ENCODE peak calls at places on chromosomes 1 and 21, in five cellular contexts. B, L, Z, I and Q are unnamed samples.
A peak's percentile ranks its signal among the peaks of the same experiment; 100 is the strongest.

GRCh38 chr21:31471865-31472264 is 127.8 kb upstream of the TIAM1 start:
- DNase-seq in B (no peak), L (no peak), Z (no peak), I (peak; percentile 31), Q (no peak)

GRCh38 chr1:6131561-6131960 is 48.6 kb downstream of the CHD5 start:
- DNase-seq in B (no peak), L (no peak), Z (no peak), I (no peak), Q (no peak)

GRCh38 chr1:180080439-180080838 is 74.2 kb upstream of the QSOX1 start:
- DNase-seq in B (no peak), L (no peak), Z (no peak), I (no peak), Q (no peak)

GRCh38 chr21:15367061-15367626 is 302.3 kb upstream of the NRIP1 start:
- DNase-seq in B (no peak), L (no peak), Z (no peak), I (no peak), Q (no peak)

GRCh38 chr1:210598135-210598652 is 269.5 kb downstream of the HHAT start:
- DNase-seq in B (peak; percentile 45), L (no peak), Z (peak; percentile 71), I (no peak), Q (no peak)

GRCh38 chr1:96955307-96956012 is 233.9 kb downstream of the PTBP2 start:
- DNase-seq in B (no peak), L (no peak), Z (no peak), I (no peak), Q (no peak)

GRCh38 chr1:31101147-31101502 is 35.6 kb upstream of the PUM1 start:
- DNase-seq in B (no peak), L (no peak), Z (peak; percentile 72), I (no peak), Q (no peak)

GRCh38 chr1:51301152-51301843 is 29.1 kb downstream of the TTC39A start:
- DNase-seq in B (no peak), L (no peak), Z (no peak), I (no peak), Q (no peak)

GRCh38 chr1:74425669-74426068 is 86.7 kb downstream of the LRRC53 start:
- DNase-seq in B (no peak), L (no peak), Z (no peak), I (no peak), Q (no peak)

GRCh38 chr1:92538048-92538412 is 51.3 kb upstream of the GFI1 start:
- DNase-seq in B (no peak), L (no peak), Z (no peak), I (no peak), Q (peak; percentile 35)

GRCh38 chr1:40848530-40849189 is 13.5 kb downstream of the CITED4 start:
- DNase-seq in B (peak; percentile 76), L (no peak), Z (peak; percentile 76), I (peak; percentile 74), Q (no peak)

GRCh38 chr1:54826226-54826816 is 25.2 kb upstream of the TTC22 start:
- DNase-seq in B (no peak), L (no peak), Z (no peak), I (no peak), Q (no peak)

GRCh38 chr1:64699327-64699726 is 45.5 kb upstream of the RAVER2 start:
- DNase-seq in B (no peak), L (no peak), Z (no peak), I (no peak), Q (no peak)

GRCh38 chr1:200699871-200700270 is 30.2 kb upstream of the DDX59 start:
- DNase-seq in B (no peak), L (no peak), Z (no peak), I (no peak), Q (no peak)

GRCh38 chr1:86913399-86913895 is 479 bp downstream of the SELENOF start:
- DNase-seq in B (no peak), L (peak; percentile 11), Z (peak; percentile 46), I (peak; percentile 25), Q (no peak)

GRCh38 chr1:205285391-205286101 is 36.0 kb downstream of the NUAK2 start:
- DNase-seq in B (no peak), L (peak; percentile 48), Z (no peak), I (no peak), Q (no peak)

GRCh38 chr1:195934839-195935557 is 673.2 kb downstream of the KCNT2 start:
- DNase-seq in B (no peak), L (no peak), Z (no peak), I (no peak), Q (no peak)

GRCh38 chr1:94597701-94598100 is 56.1 kb upstream of the F3 start:
- DNase-seq in B (no peak), L (no peak), Z (peak; percentile 58), I (no peak), Q (no peak)

GRCh38 chr1:16717174-16718108 is 22.9 kb upstream of the RNU1-4 start:
- DNase-seq in B (peak; percentile 31), L (no peak), Z (no peak), I (peak; percentile 52), Q (no peak)

GRCh38 chr1:163320891-163321290 is 863 bp upstream of the NUF2 start:
- DNase-seq in B (no peak), L (no peak), Z (no peak), I (no peak), Q (no peak)

GRCh38 chr21:14995695-14996490 is 68.9 kb downstream of the NRIP1 start:
- DNase-seq in B (no peak), L (no peak), Z (peak; percentile 82), I (no peak), Q (no peak)

GRCh38 chr1:219347843-219348475 is 174.3 kb downstream of the LYPLAL1 start:
- DNase-seq in B (peak; percentile 35), L (no peak), Z (no peak), I (no peak), Q (no peak)

GRCh38 chr1:186044079-186044685 is 310.0 kb downstream of the HMCN1 start:
- DNase-seq in B (no peak), L (no peak), Z (no peak), I (no peak), Q (no peak)

GRCh38 chr1:94022471-94023189 is 98.3 kb downstream of the ABCA4 start:
- DNase-seq in B (peak; percentile 75), L (no peak), Z (peak; percentile 97), I (no peak), Q (no peak)

GRCh38 chr1:209989525-209989924 is 51.5 kb downstream of the SYT14 start:
- DNase-seq in B (no peak), L (no peak), Z (peak; percentile 54), I (no peak), Q (no peak)

GRCh38 chr1:1240822-1241587 is 5.5 kb downstream of the C1QTNF12 start:
- DNase-seq in B (no peak), L (no peak), Z (no peak), I (no peak), Q (no peak)

GRCh38 chr21:43909736-43910455 is 44.9 kb downstream of the AGPAT3 start:
- DNase-seq in B (no peak), L (no peak), Z (no peak), I (no peak), Q (no peak)

GRCh38 chr21:35664683-35665082 is 395.6 kb downstream of the SETD4 start:
- DNase-seq in B (no peak), L (no peak), Z (no peak), I (no peak), Q (no peak)

GRCh38 chr1:75338974-75339483 is 204.8 kb downstream of the LHX8 start:
- DNase-seq in B (no peak), L (no peak), Z (no peak), I (no peak), Q (peak; percentile 1)

GRCh38 chr1:48036693-48037386 is 39.7 kb upstream of the TRABD2B start:
- DNase-seq in B (no peak), L (no peak), Z (no peak), I (no peak), Q (no peak)